ENCODE peak calls at places on chromosomes 13 and 19, in eight cellular contexts. T is endothelial cell, M is Caco-2, C is progenitor cell of endocrine pancreas, K is cardiac muscle cell, Z is mesothelial cell of epicardium, U is gastrocnemius medialis, D is thyroid gland. H is an unnamed sample.

GRCh38 chr13:82011355-82011754 is 1670.4 kb upstream of the SPRY2 start:
- DNase-seq in T (no peak), M (no peak), C (no peak), K (no peak), Z (no peak), U (no peak), D (no peak), H (no peak)

GRCh38 chr19:42450314-42450934 is 7.7 kb upstream of the CXCL17 start:
- DNase-seq in T (peak), M (peak), C (peak), K (peak), Z (peak), U (peak), D (peak), H (peak)

GRCh38 chr19:3580156-3580955 is 4.9 kb upstream of the GIPC3 start:
- DNase-seq in T (no peak), M (no peak), C (no peak), K (peak), Z (no peak), U (no peak), D (no peak), H (no peak)

GRCh38 chr19:55447421-55448174 is 4.5 kb upstream of the SHISA7 start:
- DNase-seq in T (no peak), M (peak), C (no peak), K (peak), Z (no peak), U (no peak), D (no peak), H (no peak)

GRCh38 chr19:18833849-18834643 is 2.3 kb downstream of the UPF1 start:
- DNase-seq in T (no peak), M (no peak), C (no peak), K (no peak), Z (no peak), U (no peak), D (peak), H (no peak)

GRCh38 chr19:23401086-23401485 is 5.8 kb upstream of the ZNF91 start:
- DNase-seq in T (no peak), M (no peak), C (no peak), K (no peak), Z (no peak), U (no peak), D (no peak), H (no peak)

GRCh38 chr19:39470724-39471339 is 9.8 kb upstream of the TIMM50 start:
- DNase-seq in T (no peak), M (no peak), C (no peak), K (no peak), Z (no peak), U (no peak), D (no peak), H (no peak)

GRCh38 chr19:18392417-18392816 is 5.0 kb downstream of the LRRC25 start:
- DNase-seq in T (no peak), M (no peak), C (no peak), K (peak), Z (no peak), U (peak), D (no peak), H (no peak)

GRCh38 chr19:47723573-47723923 is 10.3 kb downstream of the EHD2 start:
- DNase-seq in T (no peak), M (peak), C (no peak), K (peak), Z (no peak), U (no peak), D (peak), H (no peak)

DNA sequence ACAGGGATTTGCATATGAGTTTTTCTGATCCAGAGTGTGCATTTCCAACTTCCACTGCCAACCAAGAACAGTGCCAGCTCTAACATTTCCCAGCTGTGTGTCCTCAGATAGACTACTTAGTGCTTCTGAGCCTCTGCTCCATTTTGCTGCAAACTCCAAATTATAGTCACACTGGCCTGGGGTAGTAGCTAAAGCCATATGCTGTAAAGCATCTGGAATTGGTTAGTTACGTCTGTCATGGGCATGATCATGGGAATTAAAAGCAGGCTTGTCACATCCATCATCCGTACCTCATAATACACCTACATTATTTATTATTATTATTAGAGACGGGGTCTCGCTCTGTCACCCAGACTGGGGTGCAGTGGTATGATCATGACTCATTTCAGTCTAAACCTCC is 7.1 kb downstream of the ELAVL3 start:
- DNase-seq in T (no peak), M (no peak), C (no peak), K (no peak), Z (no peak), U (no peak), D (no peak), H (no peak)
- TF ChIP-seq CTCF in T (no peak), M (no peak), C (no peak), K (no peak), Z (no peak), U (no peak), D (no peak), H (no peak)

DNA sequence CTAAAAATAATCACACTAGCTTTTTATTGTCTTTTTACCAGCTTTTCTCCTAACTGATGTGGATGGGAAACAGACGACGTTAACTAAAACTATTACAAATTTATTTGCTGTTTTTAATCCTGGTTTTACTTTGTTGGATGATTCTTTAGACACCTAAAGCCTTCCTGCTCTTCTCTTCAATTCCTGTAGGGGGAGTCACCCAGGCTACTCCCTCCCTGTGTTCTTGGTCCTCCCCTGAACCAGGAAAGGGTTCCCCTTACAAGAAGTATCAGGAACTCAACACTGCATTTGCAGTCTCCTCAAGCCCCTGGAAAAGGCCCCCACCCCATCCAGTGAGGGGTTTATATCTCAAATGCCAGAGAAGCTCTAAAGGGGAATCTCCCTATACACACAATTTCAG is 206.1 kb downstream of the SUCLA2 start:
- DNase-seq in T (no peak), M (peak), C (no peak), K (peak), Z (no peak), U (no peak), D (no peak), H (no peak)
- TF ChIP-seq CTCF in T (peak), M (peak), C (peak), K (peak), Z (peak), U (no peak), D (no peak), H (no peak)

GRCh38 chr19:2464389-2464788 is 7.6 kb upstream of the LMNB2 start:
- DNase-seq in T (no peak), M (no peak), C (no peak), K (peak), Z (no peak), U (no peak), D (no peak), H (no peak)

GRCh38 chr19:2458054-2458453 is 1.3 kb upstream of the LMNB2 start:
- DNase-seq in T (no peak), M (no peak), C (no peak), K (no peak), Z (no peak), U (no peak), D (no peak), H (no peak)

GRCh38 chr19:2462635-2463421 is 6.1 kb upstream of the LMNB2 start:
- DNase-seq in T (peak), M (peak), C (peak), K (peak), Z (peak), U (peak), D (peak), H (peak)

GRCh38 chr19:2460245-2460644 is 3.5 kb upstream of the LMNB2 start:
- DNase-seq in T (no peak), M (no peak), C (no peak), K (no peak), Z (no peak), U (no peak), D (no peak), H (no peak)

GRCh38 chr19:2461751-2462634 is 5.2 kb upstream of the LMNB2 start:
- DNase-seq in T (peak), M (no peak), C (no peak), K (peak), Z (peak), U (no peak), D (peak), H (peak)
- TF ChIP-seq CTCF in T (no peak), M (no peak), C (no peak), K (peak), Z (no peak), U (no peak), D (no peak), H (no peak)

GRCh38 chr19:16604615-16605014 is 23.4 kb downstream of the MED26 start:
- DNase-seq in T (no peak), M (no peak), C (no peak), K (no peak), Z (no peak), U (no peak), D (no peak), H (no peak)

GRCh38 chr19:16607819-16608218 is 20.2 kb downstream of the MED26 start:
- DNase-seq in T (no peak), M (no peak), C (no peak), K (no peak), Z (no peak), U (no peak), D (no peak), H (no peak)

GRCh38 chr19:16605115-16605514 is 22.9 kb downstream of the MED26 start:
- DNase-seq in T (no peak), M (no peak), C (no peak), K (no peak), Z (no peak), U (no peak), D (no peak), H (no peak)

GRCh38 chr19:16603090-16603489 is 24.9 kb downstream of the MED26 start:
- DNase-seq in T (no peak), M (no peak), C (no peak), K (peak), Z (no peak), U (no peak), D (no peak), H (no peak)

GRCh38 chr19:16605552-16605951 is 22.5 kb downstream of the MED26 start:
- DNase-seq in T (no peak), M (no peak), C (no peak), K (no peak), Z (no peak), U (peak), D (peak), H (no peak)
- TF ChIP-seq CTCF in T (no peak), M (no peak), C (no peak), K (no peak), Z (no peak), U (peak), D (peak), H (no peak)